ENCODE peak calls at places on chromosomes 2 and 18, in seven cellular contexts. O, S, F, L, V, R and E are unnamed samples.

GRCh38 chr2:234492687-234493086 is 4.2 kb downstream of the ARL4C start:
- DNase-seq in S (no peak), F (no peak), V (no peak), O (no peak), L (no peak), R (no peak), E (no peak)

GRCh38 chr2:37389984-37390765 is 45.7 kb downstream of the QPCT start:
- DNase-seq in O (no peak), L (no peak), R (no peak), V (no peak), F (no peak), S (peak; percentile 81), E (no peak)

GRCh38 chr18:46028536-46028891 is 43.5 kb downstream of the PSTPIP2 start:
- DNase-seq in S (no peak), O (no peak), V (no peak), F (no peak), L (no peak), R (no peak), E (no peak)

GRCh38 chr18:50044402-50044801 is 150.5 kb downstream of the MYO5B start:
- DNase-seq in R (peak; percentile 22), S (no peak), F (no peak), V (no peak), L (no peak), O (peak; percentile 12), E (no peak)

GRCh38 chr2:169961911-169962310 is 134.7 kb downstream of the UBR3 start:
- DNase-seq in L (no peak), O (no peak), R (no peak), F (no peak), V (no peak), S (peak; percentile 83), E (no peak)

GRCh38 chr2:185436787-185437372 is 301.7 kb upstream of the FSIP2 start:
- DNase-seq in O (no peak), S (no peak), F (no peak), V (no peak), L (no peak), R (no peak), E (no peak)

GRCh38 chr2:121689356-121689755 is 40.1 kb upstream of the CLASP1 start:
- DNase-seq in O (peak; percentile 73), S (peak; percentile 59), R (peak; percentile 87), L (peak; percentile 27), F (no peak), V (no peak), E (no peak)

GRCh38 chr18:45686892-45687611 is 36.9 kb upstream of the SLC14A1 start:
- DNase-seq in F (peak; percentile 90), O (peak; percentile 14), V (no peak), R (no peak), S (peak; percentile 18), L (no peak), E (peak; percentile 71)

GRCh38 chr2:181264016-181264415 is 193.2 kb upstream of the ITGA4 start:
- DNase-seq in L (no peak), R (no peak), V (peak; percentile 26), S (no peak), O (no peak), F (no peak), E (no peak)

GRCh38 chr2:39584283-39584972 is 81.3 kb upstream of the TMEM178A start:
- DNase-seq in S (peak; percentile 75), O (no peak), V (no peak), L (no peak), R (no peak), F (no peak), E (no peak)

GRCh38 chr2:216633616-216634316 is 546 bp downstream of the IGFBP2 start:
- DNase-seq in S (no peak), V (no peak), L (peak; percentile 48), F (no peak), R (peak; percentile 79), O (peak; percentile 60), E (no peak)

GRCh38 chr18:36580266-36580665 is 248.5 kb downstream of the TPGS2 start:
- DNase-seq in S (peak; percentile 64), O (no peak), L (no peak), R (no peak), F (no peak), V (no peak), E (peak; percentile 61)

GRCh38 chr2:197613509-197613987 is 61.8 kb downstream of the RFTN2 start:
- DNase-seq in O (no peak), L (no peak), R (no peak), F (no peak), V (no peak), S (peak; percentile 74), E (no peak)

GRCh38 chr18:9876867-9877654 is 8.7 kb upstream of the TXNDC2 start:
- DNase-seq in V (no peak), O (peak; percentile 40), S (peak; percentile 99), R (peak; percentile 20), F (no peak), L (no peak), E (peak; percentile 83)

GRCh38 chr2:132670104-132670960 is at the start of gene LYPD1:
- DNase-seq in S (no peak), V (peak; percentile 20), R (peak; percentile 51), F (peak; percentile 74), L (no peak), O (peak; percentile 46), E (no peak)

GRCh38 chr2:29010946-29011649 is 30.0 kb downstream of the TOGARAM2 start:
- DNase-seq in R (no peak), L (peak; percentile 38), V (no peak), F (peak; percentile 89), S (peak; percentile 92), O (peak; percentile 19), E (no peak)

GRCh38 chr2:43348904-43349725 is 122.7 kb upstream of the ZFP36L2 start:
- DNase-seq in S (no peak), F (no peak), R (no peak), L (no peak), V (no peak), O (no peak), E (no peak)

GRCh38 chr18:55300469-55301195 is 287.4 kb downstream of the TCF4 start:
- DNase-seq in O (no peak), R (peak; percentile 65), L (no peak), V (peak; percentile 33), S (peak; percentile 22), F (no peak), E (no peak)

GRCh38 chr2:17539596-17539992 is 902 bp upstream of the VSNL1 start:
- DNase-seq in O (peak; percentile 75), F (no peak), L (no peak), S (peak; percentile 33), V (no peak), R (peak; percentile 45), E (no peak)

GRCh38 chr18:48802543-48803428 is 148.0 kb downstream of the SMAD7 start:
- DNase-seq in R (no peak), O (peak; percentile 58), F (peak; percentile 58), S (no peak), L (peak; percentile 16), V (no peak), E (peak; percentile 79)

GRCh38 chr2:19474128-19474527 is 115.7 kb upstream of the OSR1 start:
- DNase-seq in O (peak; percentile 9), S (peak; percentile 79), F (no peak), L (no peak), R (no peak), V (no peak), E (no peak)

GRCh38 chr2:38407111-38407682 is 30.1 kb upstream of the ATL2 start:
- DNase-seq in S (peak; percentile 47), O (peak; percentile 9), V (no peak), R (no peak), L (no peak), F (peak; percentile 72), E (no peak)

GRCh38 chr18:78733762-78734613 is 245.6 kb upstream of the SALL3 start:
- DNase-seq in R (no peak), V (no peak), S (no peak), O (no peak), L (peak; percentile 22), F (peak; percentile 53), E (peak; percentile 43)

GRCh38 chr18:22102948-22103663 is 66.3 kb upstream of the GATA6 start:
- DNase-seq in R (no peak), S (peak; percentile 16), F (no peak), V (no peak), L (no peak), O (no peak), E (no peak)

GRCh38 chr2:29073913-29074312 is 410 bp downstream of the PCARE start:
- DNase-seq in V (no peak), L (no peak), R (no peak), F (no peak), O (no peak), S (no peak), E (no peak)

GRCh38 chr2:238492905-238493304 is 66.2 kb downstream of the ASB1 start:
- DNase-seq in O (no peak), L (peak; percentile 9), S (no peak), F (no peak), V (no peak), R (no peak), E (no peak)

GRCh38 chr2:238697193-238698191 is 150.4 kb upstream of the TWIST2 start:
- DNase-seq in R (no peak), S (no peak), O (no peak), L (no peak), F (no peak), V (no peak), E (peak; percentile 67)

GRCh38 chr2:54673501-54673998 is 49.9 kb upstream of the EML6 start:
- DNase-seq in L (peak; percentile 84), S (peak; percentile 88), O (peak; percentile 75), V (no peak), R (no peak), F (peak; percentile 90), E (peak; percentile 90)

GRCh38 chr2:150474326-150475074 is 13.0 kb downstream of the RND3 start:
- DNase-seq in F (no peak), L (no peak), V (no peak), R (no peak), O (no peak), S (no peak), E (no peak)
- H3K4me3 ChIP-seq in F (no peak overlapping the region), L (no peak overlapping the region), V (no peak overlapping the region), R (no peak overlapping the region), O (no peak overlapping the region), S (no peak overlapping the region), E (no peak overlapping the region)

DNA sequence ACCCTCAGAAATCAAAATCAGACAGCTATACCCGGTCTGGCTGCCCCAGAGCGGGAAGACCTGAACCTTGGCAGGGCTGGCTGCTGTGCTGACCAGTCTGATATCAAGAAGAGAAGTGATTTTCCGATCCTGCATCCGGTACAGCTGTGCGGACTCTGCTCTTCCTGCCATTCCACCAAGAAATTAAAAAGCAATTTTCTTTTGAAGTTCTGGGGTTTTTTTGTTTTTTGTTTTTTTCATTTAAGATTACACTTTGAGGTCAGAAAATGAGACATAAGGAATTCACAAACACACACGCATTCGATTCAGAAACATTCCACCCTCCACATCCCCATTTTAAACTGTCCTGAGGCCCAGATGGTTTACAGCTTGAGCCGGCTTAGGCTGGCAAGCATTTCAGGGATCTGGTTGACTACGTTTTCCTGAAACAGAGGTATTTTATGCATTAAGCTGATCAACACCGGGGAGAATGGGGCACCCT is 156.5 kb downstream of the COL6A3 start:
- DNase-seq in L (no peak), V (no peak), R (no peak), S (peak; percentile 81), F (no peak), O (no peak), E (no peak)
- H3K27ac ChIP-seq in L (peak overlapping the region; percentile 65), V (no peak overlapping the region), R (peak overlapping the region; percentile 95), S (no peak overlapping the region), F (peak overlapping the region; percentile 55), O (no peak overlapping the region), E (peak overlapping the region; percentile 80)

GRCh38 chr2:144836635-144837350 is 316.9 kb upstream of the ZEB2 start:
- DNase-seq in V (no peak), R (no peak), L (no peak), F (no peak), S (peak; percentile 20), O (no peak), E (no peak)
- H3K4me3 ChIP-seq in V (no peak overlapping the region), R (no peak overlapping the region), L (no peak overlapping the region), F (no peak overlapping the region), S (no peak overlapping the region), O (no peak overlapping the region), E (no peak overlapping the region)

GRCh38 chr2:1606421-1607235 is 137.7 kb downstream of the PXDN start:
- DNase-seq in F (no peak), V (no peak), R (peak; percentile 26), S (no peak), L (no peak), O (no peak), E (no peak)
- H3K27ac ChIP-seq in F (no peak overlapping the region), V (no peak overlapping the region), R (no peak overlapping the region), S (no peak overlapping the region), L (no peak overlapping the region), O (no peak overlapping the region), E (no peak overlapping the region)